ENCODE peak calls at places on chromosomes 5 and 9, in ten cellular contexts. One of them, this sample, is unnamed.

GRCh38 chr9:93592389-93593021 is 16.1 kb downstream of the PHF2 start:
- DNase-seq in AG20443: peak
- DNase-seq in endothelial cell: no peak
- DNase-seq in HT1080: no peak
- DNase-seq in K562: no peak
- DNase-seq in stimulated activated CD4-positive, alpha-beta T cell treated with anti-CD3 and anti-CD28 coated beads, TNF-alpha, amount 100 ng/mL, for 24 hours: no peak
- DNase-seq in H54: no peak
- DNase-seq in HuH-7: peak
- DNase-seq in CD4-positive, alpha-beta memory T cell: no peak
- DNase-seq in PC-9: no peak
- DNase-seq in this sample: no peak

GRCh38 chr5:1914471-1914870 is 31.7 kb upstream of the IRX4 start:
- DNase-seq in AG20443: no peak
- DNase-seq in endothelial cell: no peak
- DNase-seq in HT1080: no peak
- DNase-seq in K562: no peak
- DNase-seq in stimulated activated CD4-positive, alpha-beta T cell treated with anti-CD3 and anti-CD28 coated beads, TNF-alpha, amount 100 ng/mL, for 24 hours: no peak
- DNase-seq in H54: no peak
- DNase-seq in HuH-7: no peak
- DNase-seq in CD4-positive, alpha-beta memory T cell: no peak
- DNase-seq in PC-9: no peak
- DNase-seq in this sample: no peak

GRCh38 chr9:36966371-36967097 is 67.5 kb downstream of the PAX5 start:
- DNase-seq in AG20443: no peak
- DNase-seq in endothelial cell: no peak
- DNase-seq in HT1080: no peak
- DNase-seq in K562: no peak
- DNase-seq in stimulated activated CD4-positive, alpha-beta T cell treated with anti-CD3 and anti-CD28 coated beads, TNF-alpha, amount 100 ng/mL, for 24 hours: no peak
- DNase-seq in H54: no peak
- DNase-seq in HuH-7: no peak
- DNase-seq in CD4-positive, alpha-beta memory T cell: no peak
- DNase-seq in PC-9: no peak
- DNase-seq in this sample: no peak

GRCh38 chr9:23563497-23563896 is 262.5 kb downstream of the ELAVL2 start:
- DNase-seq in AG20443: no peak
- DNase-seq in endothelial cell: no peak
- DNase-seq in HT1080: peak
- DNase-seq in K562: no peak
- DNase-seq in stimulated activated CD4-positive, alpha-beta T cell treated with anti-CD3 and anti-CD28 coated beads, TNF-alpha, amount 100 ng/mL, for 24 hours: no peak
- DNase-seq in H54: no peak
- DNase-seq in HuH-7: no peak
- DNase-seq in CD4-positive, alpha-beta memory T cell: no peak
- DNase-seq in PC-9: no peak
- DNase-seq in this sample: no peak

GRCh38 chr9:84411647-84412267 is 71.2 kb upstream of the SLC28A3 start:
- DNase-seq in AG20443: peak
- DNase-seq in endothelial cell: no peak
- DNase-seq in HT1080: no peak
- DNase-seq in K562: no peak
- DNase-seq in stimulated activated CD4-positive, alpha-beta T cell treated with anti-CD3 and anti-CD28 coated beads, TNF-alpha, amount 100 ng/mL, for 24 hours: no peak
- DNase-seq in H54: no peak
- DNase-seq in HuH-7: no peak
- DNase-seq in CD4-positive, alpha-beta memory T cell: no peak
- DNase-seq in PC-9: no peak
- DNase-seq in this sample: no peak

GRCh38 chr9:91001146-91001611 is 199.6 kb downstream of the SYK start:
- DNase-seq in AG20443: peak
- DNase-seq in endothelial cell: no peak
- DNase-seq in HT1080: peak
- DNase-seq in K562: no peak
- DNase-seq in stimulated activated CD4-positive, alpha-beta T cell treated with anti-CD3 and anti-CD28 coated beads, TNF-alpha, amount 100 ng/mL, for 24 hours: no peak
- DNase-seq in H54: peak
- DNase-seq in HuH-7: no peak
- DNase-seq in CD4-positive, alpha-beta memory T cell: no peak
- DNase-seq in PC-9: peak
- DNase-seq in this sample: peak

GRCh38 chr5:153629027-153629426 is 138.6 kb downstream of the GRIA1 start:
- DNase-seq in AG20443: peak
- DNase-seq in endothelial cell: peak
- DNase-seq in HT1080: peak
- DNase-seq in K562: no peak
- DNase-seq in stimulated activated CD4-positive, alpha-beta T cell treated with anti-CD3 and anti-CD28 coated beads, TNF-alpha, amount 100 ng/mL, for 24 hours: no peak
- DNase-seq in H54: peak
- DNase-seq in HuH-7: no peak
- DNase-seq in CD4-positive, alpha-beta memory T cell: no peak
- DNase-seq in PC-9: peak
- DNase-seq in this sample: peak

GRCh38 chr9:112037281-112038016 is 137.6 kb downstream of the SUSD1 start:
- DNase-seq in AG20443: peak
- DNase-seq in endothelial cell: no peak
- DNase-seq in HT1080: peak
- DNase-seq in K562: no peak
- DNase-seq in stimulated activated CD4-positive, alpha-beta T cell treated with anti-CD3 and anti-CD28 coated beads, TNF-alpha, amount 100 ng/mL, for 24 hours: peak
- DNase-seq in H54: no peak
- DNase-seq in HuH-7: no peak
- DNase-seq in CD4-positive, alpha-beta memory T cell: peak
- DNase-seq in PC-9: no peak
- DNase-seq in this sample: no peak

GRCh38 chr5:151812757-151813309 is 41.1 kb downstream of the G3BP1 start:
- DNase-seq in AG20443: no peak
- DNase-seq in endothelial cell: no peak
- DNase-seq in HT1080: no peak
- DNase-seq in K562: no peak
- DNase-seq in stimulated activated CD4-positive, alpha-beta T cell treated with anti-CD3 and anti-CD28 coated beads, TNF-alpha, amount 100 ng/mL, for 24 hours: no peak
- DNase-seq in H54: no peak
- DNase-seq in HuH-7: no peak
- DNase-seq in CD4-positive, alpha-beta memory T cell: no peak
- DNase-seq in PC-9: no peak
- DNase-seq in this sample: no peak

GRCh38 chr9:94921072-94921471 is 194.6 kb downstream of the AOPEP start:
- DNase-seq in AG20443: peak
- DNase-seq in endothelial cell: no peak
- DNase-seq in HT1080: peak
- DNase-seq in K562: no peak
- DNase-seq in stimulated activated CD4-positive, alpha-beta T cell treated with anti-CD3 and anti-CD28 coated beads, TNF-alpha, amount 100 ng/mL, for 24 hours: no peak
- DNase-seq in H54: peak
- DNase-seq in HuH-7: no peak
- DNase-seq in CD4-positive, alpha-beta memory T cell: no peak
- DNase-seq in PC-9: peak
- DNase-seq in this sample: no peak

GRCh38 chr9:85528142-85528541 is 213.6 kb downstream of the AGTPBP1 start:
- DNase-seq in AG20443: no peak
- DNase-seq in endothelial cell: no peak
- DNase-seq in HT1080: no peak
- DNase-seq in K562: no peak
- DNase-seq in stimulated activated CD4-positive, alpha-beta T cell treated with anti-CD3 and anti-CD28 coated beads, TNF-alpha, amount 100 ng/mL, for 24 hours: no peak
- DNase-seq in H54: no peak
- DNase-seq in HuH-7: no peak
- DNase-seq in CD4-positive, alpha-beta memory T cell: no peak
- DNase-seq in PC-9: no peak
- DNase-seq in this sample: no peak

GRCh38 chr5:159732220-159732619 is 184.1 kb upstream of the ADRA1B start:
- DNase-seq in AG20443: peak
- DNase-seq in endothelial cell: no peak
- DNase-seq in HT1080: peak
- DNase-seq in K562: no peak
- DNase-seq in stimulated activated CD4-positive, alpha-beta T cell treated with anti-CD3 and anti-CD28 coated beads, TNF-alpha, amount 100 ng/mL, for 24 hours: no peak
- DNase-seq in H54: no peak
- DNase-seq in HuH-7: no peak
- DNase-seq in CD4-positive, alpha-beta memory T cell: no peak
- DNase-seq in PC-9: no peak
- DNase-seq in this sample: no peak

GRCh38 chr9:38024036-38024681 is 44.9 kb downstream of the SHB start:
- DNase-seq in AG20443: peak
- DNase-seq in endothelial cell: no peak
- DNase-seq in HT1080: no peak
- DNase-seq in K562: no peak
- DNase-seq in stimulated activated CD4-positive, alpha-beta T cell treated with anti-CD3 and anti-CD28 coated beads, TNF-alpha, amount 100 ng/mL, for 24 hours: no peak
- DNase-seq in H54: no peak
- DNase-seq in HuH-7: peak
- DNase-seq in CD4-positive, alpha-beta memory T cell: no peak
- DNase-seq in PC-9: peak
- DNase-seq in this sample: peak

GRCh38 chr5:143759368-143760136 is 52.4 kb upstream of the HMHB1 start:
- DNase-seq in AG20443: no peak
- DNase-seq in endothelial cell: no peak
- DNase-seq in HT1080: no peak
- DNase-seq in K562: no peak
- DNase-seq in stimulated activated CD4-positive, alpha-beta T cell treated with anti-CD3 and anti-CD28 coated beads, TNF-alpha, amount 100 ng/mL, for 24 hours: no peak
- DNase-seq in H54: no peak
- DNase-seq in HuH-7: no peak
- DNase-seq in CD4-positive, alpha-beta memory T cell: no peak
- DNase-seq in PC-9: no peak
- DNase-seq in this sample: no peak

GRCh38 chr9:127523312-127523851 is 72.1 kb downstream of the LRSAM1 start:
- DNase-seq in AG20443: no peak
- DNase-seq in endothelial cell: no peak
- DNase-seq in HT1080: peak
- DNase-seq in K562: peak
- DNase-seq in stimulated activated CD4-positive, alpha-beta T cell treated with anti-CD3 and anti-CD28 coated beads, TNF-alpha, amount 100 ng/mL, for 24 hours: no peak
- DNase-seq in H54: no peak
- DNase-seq in HuH-7: no peak
- DNase-seq in CD4-positive, alpha-beta memory T cell: no peak
- DNase-seq in PC-9: no peak
- DNase-seq in this sample: no peak

GRCh38 chr5:7348168-7348802 is 47.7 kb upstream of the ADCY2 start:
- DNase-seq in AG20443: no peak
- DNase-seq in endothelial cell: no peak
- DNase-seq in HT1080: no peak
- DNase-seq in K562: no peak
- DNase-seq in stimulated activated CD4-positive, alpha-beta T cell treated with anti-CD3 and anti-CD28 coated beads, TNF-alpha, amount 100 ng/mL, for 24 hours: no peak
- DNase-seq in H54: no peak
- DNase-seq in HuH-7: no peak
- DNase-seq in CD4-positive, alpha-beta memory T cell: no peak
- DNase-seq in PC-9: no peak
- DNase-seq in this sample: no peak

GRCh38 chr5:170444181-170444580 is 55.0 kb upstream of the KCNMB1 start:
- DNase-seq in AG20443: no peak
- DNase-seq in endothelial cell: no peak
- DNase-seq in HT1080: no peak
- DNase-seq in K562: no peak
- DNase-seq in stimulated activated CD4-positive, alpha-beta T cell treated with anti-CD3 and anti-CD28 coated beads, TNF-alpha, amount 100 ng/mL, for 24 hours: no peak
- DNase-seq in H54: no peak
- DNase-seq in HuH-7: no peak
- DNase-seq in CD4-positive, alpha-beta memory T cell: no peak
- DNase-seq in PC-9: no peak
- DNase-seq in this sample: no peak

GRCh38 chr5:43155394-43156096 is 34.8 kb downstream of the ZNF131 start:
- DNase-seq in AG20443: no peak
- DNase-seq in endothelial cell: no peak
- DNase-seq in HT1080: no peak
- DNase-seq in K562: no peak
- DNase-seq in stimulated activated CD4-positive, alpha-beta T cell treated with anti-CD3 and anti-CD28 coated beads, TNF-alpha, amount 100 ng/mL, for 24 hours: no peak
- DNase-seq in H54: no peak
- DNase-seq in HuH-7: no peak
- DNase-seq in CD4-positive, alpha-beta memory T cell: no peak
- DNase-seq in PC-9: no peak
- DNase-seq in this sample: no peak

GRCh38 chr9:81632599-81632998 is 56.7 kb downstream of the TLE1 start:
- DNase-seq in AG20443: peak
- DNase-seq in endothelial cell: no peak
- DNase-seq in HT1080: no peak
- DNase-seq in K562: no peak
- DNase-seq in stimulated activated CD4-positive, alpha-beta T cell treated with anti-CD3 and anti-CD28 coated beads, TNF-alpha, amount 100 ng/mL, for 24 hours: no peak
- DNase-seq in H54: no peak
- DNase-seq in HuH-7: no peak
- DNase-seq in CD4-positive, alpha-beta memory T cell: no peak
- DNase-seq in PC-9: no peak
- DNase-seq in this sample: no peak

This sample was measured in epithelial cell of prostate.